ENCODE peak calls at places on chromosomes 7 and 10, in ten cellular contexts. Y is psoas muscle; H is body of pancreas; P is IMR-90; W is stimulated activated CD4-positive, alpha-beta T cell treated with anti-CD3 and anti-CD28 coated beads, Interleukin-12 subunit alpha, Interleukin-12 subunit beta, amount 100 ng/mL, for 4 hours; J is WTC11; A is HS-5; Q is stomach; D is A549; L is CD8-positive, alpha-beta memory T cell. V is an unnamed sample.

GRCh38 chr10:131231323-131231964 is 80.1 kb downstream of the TCERG1L start:
- DNase-seq in Y (peak), H (no peak), P (no peak), W (no peak), J (no peak), A (no peak), Q (no peak), D (no peak), L (peak), V (no peak)

GRCh38 chr10:123043409-123043925 is 34.7 kb downstream of the ACADSB start:
- DNase-seq in Y (no peak), H (peak), P (peak), W (peak), J (peak), A (no peak), Q (peak), D (peak), L (peak), V (no peak)

GRCh38 chr7:115260381-115260780 is 338.5 kb downstream of the MDFIC start:
- DNase-seq in Y (no peak), H (no peak), P (peak), W (no peak), J (no peak), A (no peak), Q (no peak), D (no peak), L (no peak), V (no peak)

GRCh38 chr7:51006483-51007235 is 224.0 kb upstream of the GRB10 start:
- DNase-seq in Y (no peak), H (no peak), P (no peak), W (no peak), J (no peak), A (no peak), Q (no peak), D (no peak), L (no peak), V (no peak)

GRCh38 chr7:112869111-112869774 is 79.0 kb upstream of the TMEM168 start:
- DNase-seq in Y (no peak), H (peak), P (peak), W (peak), J (peak), A (no peak), Q (peak), D (peak), L (peak), V (no peak)

GRCh38 chr7:116591202-116592040 is 66.6 kb downstream of the CAV1 start:
- DNase-seq in Y (no peak), H (no peak), P (peak), W (no peak), J (no peak), A (no peak), Q (no peak), D (peak), L (no peak), V (no peak)

GRCh38 chr10:60384006-60384405 is 5.7 kb downstream of the ANK3 start:
- DNase-seq in Y (no peak), H (no peak), P (peak), W (no peak), J (no peak), A (no peak), Q (no peak), D (no peak), L (no peak), V (no peak)

GRCh38 chr10:69734797-69735468 is 66.8 kb upstream of the COL13A1 start:
- DNase-seq in Y (peak), H (no peak), P (no peak), W (no peak), J (no peak), A (no peak), Q (no peak), D (no peak), L (peak), V (no peak)

GRCh38 chr7:115300228-115300870 is 378.5 kb downstream of the MDFIC start:
- DNase-seq in Y (no peak), H (no peak), P (peak), W (no peak), J (no peak), A (no peak), Q (no peak), D (peak), L (no peak), V (no peak)

V was measured in right atrium auricular region.